ENCODE peak calls at places on chromosomes 5 and 9, in four cellular contexts. M, D, H and Y are unnamed samples.

GRCh38 chr9:79014929-79015699 is 556.7 kb upstream of the TLE4 start:
- DNase-seq in M (no peak), D (no peak), H (no peak), Y (no peak)

GRCh38 chr5:62719061-62719730 is 140.6 kb downstream of the LRRC70 start:
- DNase-seq in M (no peak), D (no peak), H (no peak), Y (no peak)

GRCh38 chr9:138075961-138076649 is 198.5 kb downstream of the CACNA1B start:
- DNase-seq in M (no peak), D (no peak), H (no peak), Y (no peak)

GRCh38 chr9:17802249-17802857 is 223.5 kb downstream of the SH3GL2 start:
- DNase-seq in D (no peak), H (peak; percentile 10), M (no peak), Y (no peak)

GRCh38 chr5:135433626-135434426 is 13.3 kb downstream of the DCANP1 start:
- DNase-seq in M (no peak), D (no peak), H (no peak), Y (no peak)

GRCh38 chr5:91150189-91150588 is 232.9 kb downstream of the ARRDC3 start:
- DNase-seq in H (peak; percentile 30), D (no peak), M (no peak), Y (no peak)

GRCh38 chr9:81410201-81410600 is 279.1 kb downstream of the TLE1 start:
- DNase-seq in H (peak; percentile 6), M (no peak), D (no peak), Y (no peak)

GRCh38 chr5:36631161-36631560 is 24.8 kb downstream of the SLC1A3 start:
- DNase-seq in D (no peak), M (no peak), H (no peak), Y (no peak)

GRCh38 chr9:91066042-91066415 is 264.4 kb downstream of the SYK start:
- DNase-seq in D (no peak), M (no peak), H (no peak), Y (no peak)

GRCh38 chr9:93960971-93961841 is 6.1 kb upstream of the BARX1 start:
- DNase-seq in H (no peak), M (no peak), D (no peak), Y (peak; percentile 50)

GRCh38 chr5:128537999-128538248 is at the start of gene FBN2:
- DNase-seq in D (no peak), H (no peak), M (no peak), Y (no peak)
- H3K27ac ChIP-seq in D (peak within 1 kb of the TSS; percentile 97), H (peak within 1 kb of the TSS; percentile 89), M (no peak within 1 kb of the TSS), Y (no peak within 1 kb of the TSS)

GRCh38 chr5:67350185-67350584 is 153.6 kb upstream of the CD180 start:
- DNase-seq in M (no peak), H (no peak), D (no peak), Y (no peak)
- H3K4me3 ChIP-seq in M (no peak overlapping the region), H (no peak overlapping the region), D (no peak overlapping the region), Y (no peak overlapping the region)

DNA sequence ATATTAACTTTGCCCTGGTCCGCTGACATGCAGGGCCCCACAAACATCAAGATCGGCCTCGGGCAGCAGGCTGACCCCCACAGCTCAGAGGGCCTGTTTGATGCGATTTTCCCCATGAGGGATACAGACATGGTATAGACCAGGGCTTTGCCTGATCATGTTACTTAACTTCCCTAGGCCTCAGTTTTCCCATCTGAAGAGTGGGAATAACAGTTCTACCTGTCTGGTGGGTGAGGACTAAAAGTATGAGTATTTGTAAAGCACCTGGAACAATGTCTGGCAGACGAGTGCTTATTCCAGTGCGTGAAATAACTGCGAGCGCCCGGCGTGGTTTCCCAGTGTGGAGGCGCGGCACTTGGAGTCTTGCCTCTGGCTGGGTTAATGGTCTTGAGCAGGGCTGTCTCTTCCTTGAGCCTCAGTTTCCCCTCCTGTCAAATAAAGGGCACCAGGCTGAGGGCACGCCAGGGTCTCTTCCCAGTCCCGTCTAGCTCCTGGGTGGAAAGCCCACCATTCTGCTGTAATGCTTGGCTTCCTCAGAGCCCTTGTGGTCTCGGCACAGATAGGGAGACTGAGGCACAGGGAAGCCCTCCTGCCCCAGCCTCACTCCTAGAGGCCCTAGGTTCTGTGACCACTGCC is 47.2 kb downstream of the ASS1 start:
- DNase-seq in H (no peak), D (no peak), M (no peak), Y (no peak)
- H3K27ac ChIP-seq in H (no peak overlapping the region), D (no peak overlapping the region), M (no peak overlapping the region), Y (no peak overlapping the region)

DNA sequence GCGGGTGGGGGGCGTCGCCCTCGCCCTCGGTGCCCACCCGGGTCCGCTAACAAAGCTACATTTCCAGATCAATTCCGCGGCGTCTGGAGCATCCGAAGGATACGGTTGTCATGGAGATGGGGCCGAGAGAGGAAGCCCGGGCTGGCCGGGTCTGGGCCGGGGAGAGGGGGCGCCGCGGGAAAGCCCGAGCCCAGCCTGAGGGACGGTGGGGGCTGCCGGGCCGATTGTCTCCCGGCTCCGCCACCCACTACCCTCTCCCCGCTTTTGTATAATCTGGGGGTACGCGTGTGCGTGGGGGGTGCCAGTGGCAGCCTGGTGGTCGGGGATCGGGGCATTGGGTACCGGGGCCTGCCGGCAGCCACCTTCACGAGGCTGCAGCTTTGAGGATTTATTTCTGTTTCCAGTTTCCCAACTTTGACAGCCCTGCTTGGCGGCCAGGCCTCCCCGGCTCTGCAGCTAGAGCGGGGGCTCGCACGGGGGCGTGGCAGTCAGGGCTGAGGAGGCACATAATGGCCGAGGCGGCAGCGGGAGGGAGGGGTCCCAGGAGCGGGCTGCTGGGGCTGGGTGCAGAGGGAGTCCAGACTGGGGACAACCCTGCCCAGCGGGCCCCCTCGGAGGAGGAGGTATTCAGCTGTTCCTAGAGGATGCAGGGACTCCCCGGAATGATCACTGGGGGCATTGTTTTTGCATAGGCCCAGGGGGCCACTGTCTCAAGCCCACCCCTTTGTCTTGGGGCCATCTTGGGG is 626 bp downstream of the PSD2 start:
- DNase-seq in M (no peak), D (peak; percentile 19), H (no peak), Y (no peak)
- H3K4me3 ChIP-seq in M (peak overlapping the region; percentile 6), D (peak overlapping the region; percentile 29), H (peak overlapping the region; percentile 56), Y (peak overlapping the region; percentile 54)